ENCODE peak calls at places on chromosomes 13 and 19, in seven cellular contexts. C is cardiac muscle cell, H is fibroblast of lung, E is right atrium auricular region, X is K562, D is HepG2, J is fibroblast of pulmonary artery. L is an unnamed sample.

GRCh38 chr13:28494861-28495585 is at the start of gene FLT1:
- DNase-seq in C (peak), H (no peak), E (peak), X (no peak), D (no peak), J (peak), L (no peak)

GRCh38 chr19:6318772-6319171 is 14.6 kb downstream of the ACER1 start:
- DNase-seq in C (no peak), H (no peak), E (no peak), X (no peak), D (no peak), J (no peak), L (peak)

GRCh38 chr19:43623889-43624670 is 4.7 kb upstream of the ZNF428 start:
- DNase-seq in C (no peak), H (no peak), E (no peak), X (peak), D (no peak), J (no peak), L (no peak)

GRCh38 chr19:49338691-49339363 is 3.6 kb downstream of the CD37 start:
- DNase-seq in C (peak), H (peak), E (peak), X (peak), D (no peak), J (peak), L (no peak)

GRCh38 chr19:8481616-8482015 is 20.8 kb downstream of the PRAM1 start:
- DNase-seq in C (no peak), H (no peak), E (no peak), X (no peak), D (no peak), J (no peak), L (no peak)

GRCh38 chr13:102983496-102983895 is 82.7 kb downstream of the SLC10A2 start:
- DNase-seq in C (no peak), H (no peak), E (no peak), X (no peak), D (no peak), J (no peak), L (no peak)

GRCh38 chr13:79724348-79725103 is 243.6 kb downstream of the NDFIP2 start:
- DNase-seq in C (no peak), H (no peak), E (no peak), X (no peak), D (peak), J (peak), L (no peak)

GRCh38 chr13:44574466-44574855 is 1.7 kb downstream of the TSC22D1 start:
- DNase-seq in C (no peak), H (no peak), E (no peak), X (no peak), D (no peak), J (no peak), L (no peak)

GRCh38 chr19:51600940-51601575 is 29.1 kb downstream of the SIGLEC5 start:
- DNase-seq in C (peak), H (no peak), E (no peak), X (no peak), D (no peak), J (no peak), L (no peak)

GRCh38 chr19:35143818-35144217 is 763 bp downstream of the FXYD7 start:
- DNase-seq in C (no peak), H (no peak), E (no peak), X (no peak), D (no peak), J (no peak), L (no peak)

GRCh38 chr19:35144259-35144599 is 1.2 kb downstream of the FXYD7 start:
- DNase-seq in C (no peak), H (no peak), E (no peak), X (no peak), D (no peak), J (no peak), L (no peak)

GRCh38 chr19:35142531-35143230 is 374 bp upstream of the FXYD7 start:
- DNase-seq in C (peak), H (peak), E (no peak), X (peak), D (no peak), J (peak), L (no peak)

GRCh38 chr19:35141627-35142401 is 1.2 kb upstream of the FXYD7 start:
- DNase-seq in C (peak), H (no peak), E (no peak), X (peak), D (no peak), J (no peak), L (no peak)

DNA sequence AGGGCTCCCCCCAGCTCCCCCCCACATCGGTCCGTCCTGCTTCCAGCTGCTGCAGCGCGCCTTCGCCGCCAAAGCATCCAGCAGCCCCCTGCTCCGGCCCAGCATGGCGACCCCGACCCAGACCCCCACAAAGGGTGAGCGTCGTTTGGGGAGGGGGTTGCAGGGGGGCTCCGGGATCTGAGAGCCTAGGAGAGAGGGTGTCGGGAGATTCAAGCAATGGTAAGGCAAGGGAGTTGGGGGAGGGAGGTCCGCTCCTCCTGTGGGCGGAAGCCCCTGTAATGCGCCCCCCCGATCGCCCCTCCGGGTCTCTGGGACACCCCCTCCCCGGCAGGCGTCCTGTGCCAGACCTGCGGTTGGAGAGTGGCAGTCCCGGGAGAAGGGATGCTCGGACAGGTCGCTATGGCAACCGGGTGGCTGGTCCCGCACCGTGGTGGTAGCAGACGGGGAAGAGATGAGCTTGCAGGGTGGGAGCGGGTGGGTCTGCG is at the start of gene FXYD7:
- DNase-seq in C (no peak), H (no peak), E (no peak), X (no peak), D (no peak), J (no peak), L (no peak)
- TF ChIP-seq CTCF in C (no peak), H (no peak), E (peak), X (no peak), D (no peak), J (no peak), L (peak)

GRCh38 chr13:104530741-104531140 is 1464.5 kb upstream of the SLC10A2 start:
- DNase-seq in C (no peak), H (no peak), E (no peak), X (no peak), D (no peak), J (no peak), L (no peak)

GRCh38 chr13:104532131-104532530 is 1465.9 kb upstream of the SLC10A2 start:
- DNase-seq in C (no peak), H (no peak), E (no peak), X (no peak), D (no peak), J (no peak), L (no peak)

GRCh38 chr13:104534847-104535246 is 1468.6 kb upstream of the SLC10A2 start:
- DNase-seq in C (no peak), H (no peak), E (no peak), X (peak), D (no peak), J (no peak), L (no peak)
- TF ChIP-seq CTCF in C (no peak), H (peak), E (no peak), X (no peak), D (peak), J (no peak), L (no peak)

GRCh38 chr13:21673592-21674270 is 2.9 kb downstream of the FGF9 start:
- DNase-seq in C (peak), H (peak), E (no peak), X (peak), D (no peak), J (peak), L (no peak)
- TF ChIP-seq CTCF in C (no peak), H (no peak), E (no peak), X (no peak), D (no peak), J (no peak), L (no peak)

GRCh38 chr13:98103942-98104880 is 38.7 kb upstream of the FARP1 start:
- DNase-seq in C (no peak), H (peak), E (no peak), X (no peak), D (peak), J (peak), L (no peak)
- TF ChIP-seq CTCF in C (no peak), H (peak), E (no peak), X (no peak), D (peak), J (peak), L (no peak)

GRCh38 chr13:51324714-51325440 is 14.6 kb upstream of the SERPINE3 start:
- DNase-seq in C (no peak), H (no peak), E (no peak), X (no peak), D (no peak), J (no peak), L (no peak)
- TF ChIP-seq CTCF in C (no peak), H (no peak), E (no peak), X (no peak), D (no peak), J (no peak), L (no peak)

GRCh38 chr13:110869805-110870706 is 44.8 kb downstream of the ANKRD10 start:
- DNase-seq in C (peak), H (peak), E (peak), X (peak), D (peak), J (peak), L (peak)

GRCh38 chr13:110867380-110867779 is 47.5 kb downstream of the ANKRD10 start:
- DNase-seq in C (no peak), H (no peak), E (no peak), X (no peak), D (no peak), J (no peak), L (no peak)

GRCh38 chr13:110866491-110867170 is 48.2 kb downstream of the ANKRD10 start:
- DNase-seq in C (no peak), H (no peak), E (no peak), X (no peak), D (no peak), J (no peak), L (no peak)

GRCh38 chr13:110868631-110869165 is 46.2 kb downstream of the ANKRD10 start:
- DNase-seq in C (no peak), H (no peak), E (no peak), X (no peak), D (no peak), J (no peak), L (no peak)

GRCh38 chr13:110869231-110869804 is 45.6 kb downstream of the ANKRD10 start:
- DNase-seq in C (no peak), H (no peak), E (no peak), X (peak), D (no peak), J (no peak), L (no peak)
- TF ChIP-seq CTCF in C (no peak), H (no peak), E (no peak), X (no peak), D (no peak), J (no peak), L (no peak)

L was measured in CD14-positive monocyte.